ENCODE peak calls at places on chromosome 4, in seven cellular contexts. K is OCI-LY7, W is IMR-90, O is GM06990, I is mucosa of descending colon, A is lung, Y is Peyer's patch. E is an unnamed sample.

GRCh38 chr4:8701101-8702019 is 108.8 kb downstream of the CPZ start:
- DNase-seq in A (no peak), Y (no peak), K (no peak), I (no peak), O (no peak), W (no peak), E (no peak)

GRCh38 chr4:102586644-102587021 is 85.5 kb downstream of the NFKB1 start:
- DNase-seq in K (no peak), O (no peak), I (no peak), Y (no peak), W (no peak), A (no peak), E (no peak)

GRCh38 chr4:22416403-22416802 is 99.5 kb downstream of the ADGRA3 start:
- DNase-seq in W (peak; percentile 4), I (no peak), Y (no peak), O (no peak), A (no peak), K (no peak), E (peak; percentile 43)

GRCh38 chr4:75544870-75545269 is 11.0 kb upstream of the ODAPH start:
- DNase-seq in O (no peak), W (no peak), A (no peak), I (no peak), K (no peak), Y (no peak), E (no peak)

GRCh38 chr4:1871471-1872021 is 353 bp downstream of the NSD2 start:
- DNase-seq in Y (no peak), W (no peak), I (peak; percentile 68), O (peak; percentile 59), A (no peak), K (peak; percentile 50), E (no peak)

GRCh38 chr4:42954925-42955669 is 62.6 kb downstream of the GRXCR1 start:
- DNase-seq in O (no peak), I (no peak), K (no peak), W (no peak), A (no peak), Y (no peak), E (no peak)

GRCh38 chr4:157121396-157121795 is 45.4 kb downstream of the GLRB start:
- DNase-seq in W (no peak), I (no peak), A (no peak), O (no peak), K (no peak), Y (no peak), E (no peak)

GRCh38 chr4:144509088-144509854 is 136.7 kb upstream of the HHIP start:
- DNase-seq in I (no peak), K (no peak), O (no peak), W (no peak), Y (no peak), A (no peak), E (no peak)

GRCh38 chr4:2647403-2648158 is 108.6 kb downstream of the TNIP2 start:
- DNase-seq in Y (no peak), I (peak; percentile 38), A (no peak), O (no peak), W (no peak), K (no peak), E (no peak)

GRCh38 chr4:169029947-169030346 is 19.9 kb upstream of the CBR4 start:
- DNase-seq in O (no peak), W (no peak), K (no peak), A (no peak), Y (no peak), I (no peak), E (no peak)

GRCh38 chr4:119795986-119796578 is 167.5 kb upstream of the PDE5A start:
- DNase-seq in K (no peak), A (no peak), O (no peak), Y (no peak), W (no peak), I (no peak), E (no peak)

GRCh38 chr4:114267976-114268375 is 288.5 kb upstream of the ARSJ start:
- DNase-seq in A (no peak), K (no peak), I (no peak), W (no peak), O (no peak), Y (no peak), E (no peak)

GRCh38 chr4:98199247-98199646 is 56.0 kb upstream of the STPG2 start:
- DNase-seq in W (no peak), I (no peak), O (no peak), A (no peak), K (no peak), Y (no peak), E (no peak)

GRCh38 chr4:151087467-151087866 is 12.0 kb upstream of the RPS3A start:
- DNase-seq in O (no peak), A (no peak), I (no peak), Y (no peak), K (no peak), W (no peak), E (no peak)

GRCh38 chr4:79584902-79585301 is 176.9 kb upstream of the GK2 start:
- DNase-seq in W (no peak), Y (no peak), A (no peak), I (no peak), K (no peak), O (no peak), E (no peak)

GRCh38 chr4:177405508-177405907 is 36.7 kb downstream of the AGA start:
- DNase-seq in O (no peak), K (no peak), Y (no peak), I (no peak), A (no peak), W (no peak), E (no peak)

GRCh38 chr4:158814636-158815035 is 45.8 kb downstream of the FNIP2 start:
- DNase-seq in O (no peak), W (peak; percentile 67), A (no peak), Y (no peak), K (no peak), I (no peak), E (peak; percentile 60)

GRCh38 chr4:156781852-156782251 is 189.7 kb downstream of the PDGFC start:
- DNase-seq in I (no peak), O (no peak), K (no peak), Y (no peak), A (no peak), W (peak; percentile 40), E (no peak)

GRCh38 chr4:38266616-38267015 is 306.4 kb downstream of the PTTG2 start:
- DNase-seq in K (no peak), A (no peak), I (no peak), W (peak; percentile 48), O (no peak), Y (no peak), E (no peak)

GRCh38 chr4:147589586-147589985 is 27.6 kb upstream of the TMEM184C start:
- DNase-seq in K (no peak), O (no peak), Y (no peak), W (no peak), A (no peak), I (no peak), E (no peak)

GRCh38 chr4:74431113-74431826 is 13.7 kb upstream of the AREG start:
- DNase-seq in O (no peak), Y (no peak), I (no peak), A (no peak), K (no peak), W (no peak), E (peak; percentile 96)

GRCh38 chr4:141647982-141648381 is 11.6 kb downstream of the IL15 start:
- DNase-seq in I (no peak), Y (no peak), O (no peak), W (no peak), K (no peak), A (no peak), E (no peak)

GRCh38 chr4:141656031-141656430 is 19.6 kb downstream of the IL15 start:
- DNase-seq in A (no peak), Y (no peak), O (no peak), K (no peak), W (no peak), I (no peak), E (no peak)

GRCh38 chr4:141657550-141657949 is 21.2 kb downstream of the IL15 start:
- DNase-seq in I (no peak), W (no peak), A (no peak), Y (no peak), O (no peak), K (no peak), E (no peak)

GRCh38 chr4:141654098-141654497 is 17.7 kb downstream of the IL15 start:
- DNase-seq in O (no peak), W (peak; percentile 47), A (no peak), K (no peak), Y (no peak), I (peak; percentile 24), E (peak; percentile 90)

GRCh38 chr4:141652161-141652778 is 15.9 kb downstream of the IL15 start:
- DNase-seq in Y (no peak), A (no peak), K (no peak), W (peak; percentile 93), I (no peak), O (no peak), E (peak; percentile 63)
- H3K4me3 ChIP-seq in Y (no peak overlapping the region), A (no peak overlapping the region), K (no peak overlapping the region), W (no peak overlapping the region), I (no peak overlapping the region), O (no peak overlapping the region), E (no peak overlapping the region)

DNA sequence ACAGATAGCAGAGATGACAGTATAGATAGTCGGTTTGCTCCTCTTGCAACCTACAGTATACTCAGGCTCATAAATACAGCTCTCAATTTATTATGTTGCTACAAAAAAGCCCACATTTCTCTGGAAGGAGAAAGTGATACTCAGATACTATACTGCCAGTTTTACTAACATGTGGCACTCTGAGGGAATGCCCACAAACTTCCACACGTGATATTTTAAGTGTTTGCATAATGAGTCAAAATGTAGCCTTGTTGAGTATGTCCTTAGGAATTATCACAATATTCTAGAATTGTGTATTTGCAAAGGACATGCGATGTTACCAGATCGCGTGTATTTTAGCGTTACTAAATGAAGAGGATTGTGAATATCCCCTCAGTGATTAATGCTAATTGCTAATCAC is 929.1 kb downstream of the STIM2 start:
- DNase-seq in I (no peak), W (peak; percentile 5), O (no peak), K (no peak), Y (no peak), A (no peak), E (no peak)
- TF ChIP-seq CTCF in I (no peak), W (no peak), O (no peak), K (no peak), Y (no peak), A (no peak), E (no peak)

GRCh38 chr4:110614173-110614948 is 8.5 kb downstream of the PITX2 start:
- DNase-seq in A (no peak), I (no peak), Y (no peak), O (no peak), K (no peak), W (no peak), E (no peak)

GRCh38 chr4:110613710-110614109 is 9.2 kb downstream of the PITX2 start:
- DNase-seq in O (no peak), I (no peak), K (no peak), W (no peak), Y (no peak), A (no peak), E (no peak)

GRCh38 chr4:110610940-110611785 is 11.7 kb downstream of the PITX2 start:
- DNase-seq in O (no peak), A (no peak), K (no peak), I (peak; percentile 76), W (no peak), Y (no peak), E (no peak)

GRCh38 chr4:110611968-110612447 is 10.9 kb downstream of the PITX2 start:
- DNase-seq in I (no peak), Y (no peak), K (no peak), W (no peak), A (no peak), O (no peak), E (no peak)

GRCh38 chr4:110612631-110613269 is 10.1 kb downstream of the PITX2 start:
- DNase-seq in W (no peak), O (no peak), A (no peak), Y (no peak), I (no peak), K (no peak), E (no peak)
- H3K4me3 ChIP-seq in W (no peak overlapping the region), O (no peak overlapping the region), A (no peak overlapping the region), Y (peak overlapping the region; percentile 57), I (no peak overlapping the region), K (no peak overlapping the region), E (no peak overlapping the region)

GRCh38 chr4:52015366-52015765 is 4.8 kb downstream of the LRRC66 start:
- DNase-seq in O (no peak), A (no peak), K (no peak), Y (no peak), I (no peak), W (no peak), E (peak; percentile 23)
- TF ChIP-seq CTCF in O (no peak), A (no peak), K (peak; percentile 57), Y (no peak), I (no peak), W (no peak), E (peak; percentile 3)

E was measured in fibroblast of pulmonary artery.